ENCODE peak calls at places on chromosomes 2 and 18, in five cellular contexts. O is activated naive CD4-positive, alpha-beta T cell treated with anti-CD3 and anti-CD28 coated beads for 36 hours; W is COR-L47; J is omental fat pad; V is GM10248. F is an unnamed sample.

GRCh38 chr18:4821801-4822200 is 366.7 kb upstream of the DLGAP1 start:
- DNase-seq in O (no peak), W (no peak), J (no peak), V (no peak), F (no peak)

GRCh38 chr2:68741805-68742306 is 7.2 kb downstream of the ARHGAP25 start:
- DNase-seq in O (peak), W (no peak), J (no peak), V (no peak), F (no peak)

GRCh38 chr18:32439802-32440201 is 30.9 kb downstream of the GAREM1 start:
- DNase-seq in O (peak), W (peak), J (no peak), V (no peak), F (no peak)

GRCh38 chr2:219087848-219088247 is 27.1 kb upstream of the IHH start:
- DNase-seq in O (no peak), W (no peak), J (no peak), V (no peak), F (no peak)

GRCh38 chr18:65235966-65236634 is 514.7 kb upstream of the CDH7 start:
- DNase-seq in O (no peak), W (peak), J (no peak), V (no peak), F (no peak)

GRCh38 chr2:47534179-47534919 is 131.4 kb downstream of the MSH2 start:
- DNase-seq in O (no peak), W (peak), J (no peak), V (no peak), F (peak)

GRCh38 chr2:79585701-79586428 is 73.0 kb downstream of the CTNNA2 start:
- DNase-seq in O (no peak), W (no peak), J (no peak), V (no peak), F (peak)

GRCh38 chr2:193505620-193506019 is 1310.9 kb upstream of the TMEFF2 start:
- DNase-seq in O (no peak), W (no peak), J (no peak), V (peak), F (no peak)

GRCh38 chr2:205270689-205271088 is 411.6 kb upstream of the NRP2 start:
- DNase-seq in O (no peak), W (peak), J (no peak), V (no peak), F (no peak)

GRCh38 chr2:50614056-50614455 is 417.9 kb downstream of the NRXN1 start:
- DNase-seq in O (no peak), W (no peak), J (no peak), V (no peak), F (no peak)

GRCh38 chr2:230614913-230615332 is 97.7 kb upstream of the CAB39 start:
- DNase-seq in O (peak), W (no peak), J (no peak), V (peak), F (no peak)

GRCh38 chr18:45839415-45840395 is 14.2 kb downstream of the SIGLEC15 start:
- DNase-seq in O (peak), W (peak), J (no peak), V (no peak), F (peak)

GRCh38 chr2:106941372-106941993 is 55.5 kb upstream of the ST6GAL2 start:
- DNase-seq in O (no peak), W (no peak), J (no peak), V (no peak), F (no peak)

GRCh38 chr2:98269274-98269673 is 77.0 kb upstream of the CNGA3 start:
- DNase-seq in O (peak), W (peak), J (no peak), V (peak), F (no peak)

GRCh38 chr2:182666674-182667320 is 49.3 kb upstream of the DNAJC10 start:
- DNase-seq in O (peak), W (no peak), J (no peak), V (peak), F (no peak)

F was measured in MG63.